ENCODE peak calls at places on chromosomes 1 and 21, in eight cellular contexts. One of them, this sample, is unnamed.
A peak's percentile ranks its signal among the peaks of the same experiment; 100 is the strongest.

GRCh38 chr1:93847811-93848288 is 31.2 kb downstream of the DNTTIP2 start:
- DNase-seq in activated CD4-positive, CD25-positive, alpha-beta regulatory T cell: peak; percentile 31
- DNase-seq in activated CD4-positive, alpha-beta T cell treated with anti-CD3 and anti-CD28 coated beads for 24 hours: peak; percentile 33
- DNase-seq in HTR-8/SVneo: peak; percentile 41
- DNase-seq in kidney: peak; percentile 90
- DNase-seq in activated CD4-positive, alpha-beta memory T cell treated with anti-CD3 and anti-CD28 coated beads, Interleukin-2, amount 10 ng/mL, durations not matched to agents 7 days and 5 days: peak; percentile 70
- DNase-seq in endothelial cell: peak; percentile 59
- DNase-seq in prostate gland: peak; percentile 51
- DNase-seq in this sample: peak; percentile 70

GRCh38 chr1:215160351-215160750 is 77.8 kb downstream of the KCNK2 start:
- DNase-seq in activated CD4-positive, CD25-positive, alpha-beta regulatory T cell: no peak
- DNase-seq in HTR-8/SVneo: no peak
- DNase-seq in activated CD4-positive, alpha-beta T cell treated with anti-CD3 and anti-CD28 coated beads for 24 hours: no peak
- DNase-seq in kidney: no peak
- DNase-seq in prostate gland: no peak
- DNase-seq in activated CD4-positive, alpha-beta memory T cell treated with anti-CD3 and anti-CD28 coated beads, Interleukin-2, amount 10 ng/mL, durations not matched to agents 7 days and 5 days: no peak
- DNase-seq in endothelial cell: no peak
- DNase-seq in this sample: no peak

GRCh38 chr1:201660931-201661822 is 122.2 kb downstream of the NAV1 start:
- DNase-seq in activated CD4-positive, alpha-beta T cell treated with anti-CD3 and anti-CD28 coated beads for 24 hours: no peak
- DNase-seq in activated CD4-positive, CD25-positive, alpha-beta regulatory T cell: no peak
- DNase-seq in HTR-8/SVneo: no peak
- DNase-seq in activated CD4-positive, alpha-beta memory T cell treated with anti-CD3 and anti-CD28 coated beads, Interleukin-2, amount 10 ng/mL, durations not matched to agents 7 days and 5 days: no peak
- DNase-seq in endothelial cell: no peak
- DNase-seq in prostate gland: no peak
- DNase-seq in kidney: no peak
- DNase-seq in this sample: no peak

GRCh38 chr1:18464665-18465050 is 16.1 kb upstream of the KLHDC7A start:
- DNase-seq in activated CD4-positive, alpha-beta T cell treated with anti-CD3 and anti-CD28 coated beads for 24 hours: no peak
- DNase-seq in endothelial cell: no peak
- DNase-seq in kidney: peak; percentile 77
- DNase-seq in prostate gland: peak; percentile 79
- DNase-seq in activated CD4-positive, CD25-positive, alpha-beta regulatory T cell: no peak
- DNase-seq in HTR-8/SVneo: no peak
- DNase-seq in activated CD4-positive, alpha-beta memory T cell treated with anti-CD3 and anti-CD28 coated beads, Interleukin-2, amount 10 ng/mL, durations not matched to agents 7 days and 5 days: no peak
- DNase-seq in this sample: no peak

GRCh38 chr1:160251006-160251405 is 11.3 kb downstream of the DCAF8 start:
- DNase-seq in endothelial cell: no peak
- DNase-seq in activated CD4-positive, CD25-positive, alpha-beta regulatory T cell: no peak
- DNase-seq in HTR-8/SVneo: no peak
- DNase-seq in kidney: no peak
- DNase-seq in activated CD4-positive, alpha-beta T cell treated with anti-CD3 and anti-CD28 coated beads for 24 hours: no peak
- DNase-seq in prostate gland: no peak
- DNase-seq in activated CD4-positive, alpha-beta memory T cell treated with anti-CD3 and anti-CD28 coated beads, Interleukin-2, amount 10 ng/mL, durations not matched to agents 7 days and 5 days: no peak
- DNase-seq in this sample: no peak

GRCh38 chr1:55150880-55151582 is 64.1 kb downstream of the USP24 start:
- DNase-seq in prostate gland: no peak
- DNase-seq in HTR-8/SVneo: no peak
- DNase-seq in kidney: no peak
- DNase-seq in activated CD4-positive, CD25-positive, alpha-beta regulatory T cell: no peak
- DNase-seq in endothelial cell: no peak
- DNase-seq in activated CD4-positive, alpha-beta memory T cell treated with anti-CD3 and anti-CD28 coated beads, Interleukin-2, amount 10 ng/mL, durations not matched to agents 7 days and 5 days: no peak
- DNase-seq in activated CD4-positive, alpha-beta T cell treated with anti-CD3 and anti-CD28 coated beads for 24 hours: no peak
- DNase-seq in this sample: no peak

GRCh38 chr1:110212165-110213142 is 2.3 kb downstream of the KCNC4 start:
- DNase-seq in HTR-8/SVneo: no peak
- DNase-seq in activated CD4-positive, alpha-beta T cell treated with anti-CD3 and anti-CD28 coated beads for 24 hours: no peak
- DNase-seq in activated CD4-positive, CD25-positive, alpha-beta regulatory T cell: no peak
- DNase-seq in kidney: no peak
- DNase-seq in activated CD4-positive, alpha-beta memory T cell treated with anti-CD3 and anti-CD28 coated beads, Interleukin-2, amount 10 ng/mL, durations not matched to agents 7 days and 5 days: no peak
- DNase-seq in endothelial cell: no peak
- DNase-seq in prostate gland: no peak
- DNase-seq in this sample: no peak

GRCh38 chr1:64539808-64540207 is 69.9 kb downstream of the CACHD1 start:
- DNase-seq in activated CD4-positive, alpha-beta T cell treated with anti-CD3 and anti-CD28 coated beads for 24 hours: no peak
- DNase-seq in activated CD4-positive, CD25-positive, alpha-beta regulatory T cell: no peak
- DNase-seq in kidney: peak; percentile 76
- DNase-seq in activated CD4-positive, alpha-beta memory T cell treated with anti-CD3 and anti-CD28 coated beads, Interleukin-2, amount 10 ng/mL, durations not matched to agents 7 days and 5 days: no peak
- DNase-seq in endothelial cell: no peak
- DNase-seq in HTR-8/SVneo: no peak
- DNase-seq in prostate gland: peak; percentile 26
- DNase-seq in this sample: peak; percentile 69

GRCh38 chr1:177077006-177077405 is 87.5 kb downstream of the ASTN1 start:
- DNase-seq in activated CD4-positive, CD25-positive, alpha-beta regulatory T cell: no peak
- DNase-seq in activated CD4-positive, alpha-beta T cell treated with anti-CD3 and anti-CD28 coated beads for 24 hours: no peak
- DNase-seq in prostate gland: no peak
- DNase-seq in endothelial cell: no peak
- DNase-seq in activated CD4-positive, alpha-beta memory T cell treated with anti-CD3 and anti-CD28 coated beads, Interleukin-2, amount 10 ng/mL, durations not matched to agents 7 days and 5 days: no peak
- DNase-seq in HTR-8/SVneo: no peak
- DNase-seq in kidney: no peak
- DNase-seq in this sample: no peak

GRCh38 chr1:172005856-172006255 is 164.6 kb downstream of the DNM3 start:
- DNase-seq in activated CD4-positive, CD25-positive, alpha-beta regulatory T cell: no peak
- DNase-seq in HTR-8/SVneo: no peak
- DNase-seq in kidney: no peak
- DNase-seq in prostate gland: no peak
- DNase-seq in activated CD4-positive, alpha-beta T cell treated with anti-CD3 and anti-CD28 coated beads for 24 hours: no peak
- DNase-seq in activated CD4-positive, alpha-beta memory T cell treated with anti-CD3 and anti-CD28 coated beads, Interleukin-2, amount 10 ng/mL, durations not matched to agents 7 days and 5 days: no peak
- DNase-seq in endothelial cell: no peak
- DNase-seq in this sample: no peak

GRCh38 chr1:109791495-109792040 is 27.8 kb upstream of the EPS8L3 start:
- DNase-seq in endothelial cell: no peak
- DNase-seq in kidney: peak; percentile 72
- DNase-seq in activated CD4-positive, alpha-beta memory T cell treated with anti-CD3 and anti-CD28 coated beads, Interleukin-2, amount 10 ng/mL, durations not matched to agents 7 days and 5 days: no peak
- DNase-seq in activated CD4-positive, alpha-beta T cell treated with anti-CD3 and anti-CD28 coated beads for 24 hours: no peak
- DNase-seq in activated CD4-positive, CD25-positive, alpha-beta regulatory T cell: no peak
- DNase-seq in HTR-8/SVneo: no peak
- DNase-seq in prostate gland: no peak
- DNase-seq in this sample: no peak

GRCh38 chr1:9494936-9495758 is 44.1 kb upstream of the SLC25A33 start:
- DNase-seq in activated CD4-positive, alpha-beta T cell treated with anti-CD3 and anti-CD28 coated beads for 24 hours: peak; percentile 56
- DNase-seq in prostate gland: no peak
- DNase-seq in endothelial cell: peak; percentile 75
- DNase-seq in HTR-8/SVneo: peak; percentile 40
- DNase-seq in activated CD4-positive, alpha-beta memory T cell treated with anti-CD3 and anti-CD28 coated beads, Interleukin-2, amount 10 ng/mL, durations not matched to agents 7 days and 5 days: peak; percentile 69
- DNase-seq in kidney: no peak
- DNase-seq in activated CD4-positive, CD25-positive, alpha-beta regulatory T cell: peak; percentile 30
- DNase-seq in this sample: peak; percentile 47

GRCh38 chr1:73617145-73617544 is 580.8 kb downstream of the LRRIQ3 start:
- DNase-seq in endothelial cell: no peak
- DNase-seq in activated CD4-positive, alpha-beta memory T cell treated with anti-CD3 and anti-CD28 coated beads, Interleukin-2, amount 10 ng/mL, durations not matched to agents 7 days and 5 days: no peak
- DNase-seq in activated CD4-positive, CD25-positive, alpha-beta regulatory T cell: no peak
- DNase-seq in HTR-8/SVneo: no peak
- DNase-seq in kidney: peak; percentile 55
- DNase-seq in prostate gland: no peak
- DNase-seq in activated CD4-positive, alpha-beta T cell treated with anti-CD3 and anti-CD28 coated beads for 24 hours: no peak
- DNase-seq in this sample: no peak

GRCh38 chr1:1175221-1176062 is 1.8 kb downstream of the TTLL10 start:
- DNase-seq in prostate gland: no peak
- DNase-seq in endothelial cell: peak; percentile 4
- DNase-seq in activated CD4-positive, CD25-positive, alpha-beta regulatory T cell: no peak
- DNase-seq in HTR-8/SVneo: no peak
- DNase-seq in kidney: peak; percentile 62
- DNase-seq in activated CD4-positive, alpha-beta T cell treated with anti-CD3 and anti-CD28 coated beads for 24 hours: no peak
- DNase-seq in activated CD4-positive, alpha-beta memory T cell treated with anti-CD3 and anti-CD28 coated beads, Interleukin-2, amount 10 ng/mL, durations not matched to agents 7 days and 5 days: no peak
- DNase-seq in this sample: no peak

GRCh38 chr21:39085843-39086415 is 97.3 kb downstream of the PSMG1 start:
- DNase-seq in HTR-8/SVneo: no peak
- DNase-seq in activated CD4-positive, alpha-beta memory T cell treated with anti-CD3 and anti-CD28 coated beads, Interleukin-2, amount 10 ng/mL, durations not matched to agents 7 days and 5 days: no peak
- DNase-seq in activated CD4-positive, CD25-positive, alpha-beta regulatory T cell: no peak
- DNase-seq in prostate gland: no peak
- DNase-seq in endothelial cell: no peak
- DNase-seq in activated CD4-positive, alpha-beta T cell treated with anti-CD3 and anti-CD28 coated beads for 24 hours: no peak
- DNase-seq in kidney: no peak
- DNase-seq in this sample: no peak

GRCh38 chr1:84736944-84737343 is 46.7 kb upstream of the SSX2IP start:
- DNase-seq in endothelial cell: no peak
- DNase-seq in prostate gland: no peak
- DNase-seq in HTR-8/SVneo: no peak
- DNase-seq in activated CD4-positive, CD25-positive, alpha-beta regulatory T cell: no peak
- DNase-seq in activated CD4-positive, alpha-beta T cell treated with anti-CD3 and anti-CD28 coated beads for 24 hours: no peak
- DNase-seq in activated CD4-positive, alpha-beta memory T cell treated with anti-CD3 and anti-CD28 coated beads, Interleukin-2, amount 10 ng/mL, durations not matched to agents 7 days and 5 days: no peak
- DNase-seq in kidney: no peak
- DNase-seq in this sample: no peak

This sample was measured in left ventricle myocardium inferior.